ENCODE peak calls at places on chromosomes 16 and 17, in four cellular contexts. Y is K562, P is sigmoid colon, X is stomach. M is an unnamed sample.

GRCh38 chr17:73445466-73445865 is 133.7 kb upstream of the CDC42EP4 start:
- DNase-seq in Y (no peak), P (no peak), X (no peak), M (no peak)

GRCh38 chr16:87384162-87384999 is 805 bp upstream of the FBXO31 start:
- DNase-seq in Y (peak; percentile 45), P (peak; percentile 80), X (peak; percentile 44), M (no peak)

GRCh38 chr17:80845121-80845862 is 146.3 kb upstream of the CHMP6 start:
- DNase-seq in Y (no peak), P (no peak), X (no peak), M (no peak)

GRCh38 chr17:33469911-33470310 is 176.8 kb upstream of the ASIC2 start:
- DNase-seq in Y (no peak), P (no peak), X (no peak), M (no peak)

GRCh38 chr17:49756805-49757496 is 7.0 kb downstream of the FAM117A start:
- DNase-seq in Y (no peak), P (no peak), X (no peak), M (no peak)

GRCh38 chr16:380837-381787 is 666 bp downstream of the PGAP6 start:
- DNase-seq in Y (peak; percentile 57), P (no peak), X (no peak), M (no peak)

GRCh38 chr17:27669136-27669535 is 38.1 kb downstream of the LGALS9 start:
- DNase-seq in Y (no peak), P (no peak), X (no peak), M (no peak)

GRCh38 chr17:4588862-4589625 is 4.7 kb downstream of the SMTNL2 start:
- DNase-seq in Y (no peak), P (no peak), X (no peak), M (no peak)

GRCh38 chr17:76534831-76535732 is 2.4 kb downstream of the CYGB start:
- DNase-seq in Y (no peak), P (no peak), X (no peak), M (no peak)

GRCh38 chr16:69861276-69862030 is 89.7 kb upstream of the CLEC18A start:
- DNase-seq in Y (no peak), P (peak; percentile 82), X (peak; percentile 35), M (no peak)

GRCh38 chr16:25109643-25110042 is 1.9 kb upstream of the LCMT1 start:
- DNase-seq in Y (peak; percentile 27), P (peak; percentile 76), X (no peak), M (no peak)

GRCh38 chr17:71437176-71437575 is 683.6 kb upstream of the SOX9 start:
- DNase-seq in Y (no peak), P (no peak), X (no peak), M (no peak)

GRCh38 chr16:66924527-66925321 is 611 bp downstream of the RRAD start:
- DNase-seq in Y (peak; percentile 84), P (no peak), X (peak; percentile 49), M (no peak)

GRCh38 chr17:35322749-35323148 is 50.7 kb downstream of the SLFN11 start:
- DNase-seq in Y (no peak), P (no peak), X (no peak), M (no peak)

GRCh38 chr16:73057369-73058210 is 9.7 kb upstream of the ZFHX3 start:
- DNase-seq in Y (peak; percentile 22), P (no peak), X (no peak), M (no peak)

GRCh38 chr17:45430738-45431530 is 1.7 kb downstream of the ARHGAP27 start:
- DNase-seq in Y (no peak), P (no peak), X (peak; percentile 84), M (peak; percentile 74)

GRCh38 chr16:79509906-79510305 is 90.6 kb downstream of the MAF start:
- DNase-seq in Y (no peak), P (no peak), X (no peak), M (no peak)

GRCh38 chr17:27565874-27566672 is 64.9 kb upstream of the LGALS9 start:
- DNase-seq in Y (no peak), P (no peak), X (no peak), M (no peak)

GRCh38 chr16:87416826-87417471 is 24.8 kb downstream of the MAP1LC3B start:
- DNase-seq in Y (no peak), P (peak; percentile 69), X (no peak), M (no peak)

GRCh38 chr17:82283208-82283749 is 9.8 kb upstream of the CSNK1D start:
- DNase-seq in Y (no peak), P (no peak), X (no peak), M (no peak)

GRCh38 chr17:72432143-72432604 is 311.4 kb downstream of the SOX9 start:
- DNase-seq in Y (no peak), P (no peak), X (no peak), M (no peak)

GRCh38 chr17:63515426-63515825 is 7.7 kb upstream of the KCNH6 start:
- DNase-seq in Y (no peak), P (no peak), X (no peak), M (no peak)

GRCh38 chr17:16438557-16439302 is 23.4 kb downstream of the TRPV2 start:
- DNase-seq in Y (peak; percentile 98), P (peak; percentile 99), X (peak; percentile 95), M (peak; percentile 93)

GRCh38 chr17:57567278-57567677 is 177.8 kb downstream of the CCDC182 start:
- DNase-seq in Y (no peak), P (no peak), X (no peak), M (no peak)

GRCh38 chr17:4691686-4692085 is 12.3 kb downstream of the PELP1 start:
- DNase-seq in Y (no peak), P (no peak), X (no peak), M (no peak)

GRCh38 chr16:55830658-55831294 is 2.1 kb downstream of the CES1 start:
- DNase-seq in Y (no peak), P (no peak), X (no peak), M (no peak)

GRCh38 chr17:66810951-66811682 is 23.8 kb upstream of the CACNG5 start:
- DNase-seq in Y (no peak), P (peak; percentile 43), X (no peak), M (no peak)

GRCh38 chr16:80948886-80949502 is 57.7 kb downstream of the CMC2 start:
- DNase-seq in Y (peak; percentile 74), P (no peak), X (no peak), M (no peak)

GRCh38 chr16:59179446-59180082 is 445.4 kb upstream of the GOT2 start:
- DNase-seq in Y (no peak), P (no peak), X (no peak), M (no peak)

GRCh38 chr17:17677299-17678040 is 3.8 kb upstream of the RAI1 start:
- DNase-seq in Y (no peak), P (no peak), X (no peak), M (no peak)

GRCh38 chr16:4106516-4106915 is 9.7 kb downstream of the ADCY9 start:
- DNase-seq in Y (no peak), P (no peak), X (no peak), M (no peak)

GRCh38 chr17:81685108-81685507 is 1.3 kb downstream of the HGS start:
- DNase-seq in Y (no peak), P (no peak), X (no peak), M (no peak)

GRCh38 chr16:56517206-56517605 is 2.6 kb downstream of the BBS2 start:
- DNase-seq in Y (no peak), P (no peak), X (no peak), M (no peak)

GRCh38 chr17:83008526-83008925 is 70.9 kb upstream of the METRNL start:
- DNase-seq in Y (no peak), P (no peak), X (no peak), M (no peak)

GRCh38 chr17:27578718-27579085 is 52.3 kb upstream of the LGALS9 start:
- DNase-seq in Y (peak; percentile 60), P (no peak), X (no peak), M (no peak)

GRCh38 chr16:13863075-13863765 is 56.7 kb upstream of the ERCC4 start:
- DNase-seq in Y (no peak), P (no peak), X (no peak), M (no peak)

GRCh38 chr16:85755929-85756768 is 5.3 kb upstream of the C16orf74 start:
- DNase-seq in Y (no peak), P (no peak), X (no peak), M (no peak)

GRCh38 chr17:21345236-21345635 is 30.9 kb upstream of the KCNJ12 start:
- DNase-seq in Y (no peak), P (no peak), X (no peak), M (no peak)

GRCh38 chr16:86388976-86389375 is 121.4 kb upstream of the FOXF1 start:
- DNase-seq in Y (no peak), P (no peak), X (no peak), M (no peak)

GRCh38 chr17:42274812-42275526 is 1.2 kb downstream of the STAT5B start:
- DNase-seq in Y (no peak), P (peak; percentile 28), X (no peak), M (no peak)

DNA sequence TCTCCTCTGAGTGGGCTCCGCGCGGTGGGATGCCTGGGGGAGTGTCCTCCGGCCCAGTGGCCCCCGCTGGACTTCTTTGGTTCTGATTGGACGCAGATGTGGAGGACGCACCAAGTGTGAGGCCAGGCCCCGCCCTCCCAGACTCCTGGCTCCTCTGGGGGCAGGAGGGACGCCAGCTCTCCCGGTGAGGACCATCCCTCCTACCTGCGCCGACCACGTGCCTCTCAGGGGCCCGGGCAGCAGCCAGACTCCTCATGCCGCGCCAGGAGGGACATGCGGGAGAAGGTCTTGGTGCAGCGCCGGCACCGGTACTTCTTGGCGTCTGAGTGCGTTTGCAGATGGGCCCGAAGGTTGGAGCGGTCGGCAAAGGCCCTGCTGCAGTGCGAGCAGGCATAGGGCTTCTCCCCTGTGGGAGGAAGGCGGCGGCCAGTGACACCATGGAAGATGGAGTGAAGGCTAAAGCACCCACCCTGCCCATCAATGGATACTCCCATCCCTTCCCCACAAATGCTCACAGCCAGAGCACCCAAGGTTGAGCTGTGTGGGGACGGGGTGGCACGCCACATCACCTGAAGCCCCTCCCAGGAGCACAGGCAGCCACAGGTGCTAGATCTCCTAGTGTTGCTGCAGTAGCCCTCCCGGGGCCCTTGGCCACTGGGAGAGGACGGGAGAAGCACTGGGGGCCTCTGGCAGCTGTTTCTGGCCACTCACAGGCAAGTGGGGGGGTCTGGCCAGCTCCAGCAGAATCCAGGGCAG is 7.9 kb downstream of the SNAI3 start:
- DNase-seq in Y (no peak), P (no peak), X (no peak), M (no peak)
- H3K4me1 ChIP-seq in Y (no peaks in the 10 kb centered on the region), P (no peaks in the 10 kb centered on the region), X (peaks cover 17% of the 10 kb centered on the region), M (no peaks in the 10 kb centered on the region)

GRCh38 chr16:31371619-31372484 is 16.9 kb downstream of the ITGAX start:
- DNase-seq in Y (no peak), P (no peak), X (no peak), M (no peak)
- TF ChIP-seq POLR2AphosphoS5 in Y (no peak), P (no peak), X (no peak), M (no peak)

GRCh38 chr17:78127240-78127887 is 1.2 kb downstream of the TMC6 start:
- DNase-seq in Y (peak; percentile 76), P (peak; percentile 88), X (peak; percentile 57), M (peak; percentile 68)
- H3K4me1 ChIP-seq in Y (peaks cover 29% of the 10 kb centered on the region), P (peaks cover 43% of the 10 kb centered on the region), X (peaks cover 77% of the 10 kb centered on the region), M (no peaks in the 10 kb centered on the region)

DNA sequence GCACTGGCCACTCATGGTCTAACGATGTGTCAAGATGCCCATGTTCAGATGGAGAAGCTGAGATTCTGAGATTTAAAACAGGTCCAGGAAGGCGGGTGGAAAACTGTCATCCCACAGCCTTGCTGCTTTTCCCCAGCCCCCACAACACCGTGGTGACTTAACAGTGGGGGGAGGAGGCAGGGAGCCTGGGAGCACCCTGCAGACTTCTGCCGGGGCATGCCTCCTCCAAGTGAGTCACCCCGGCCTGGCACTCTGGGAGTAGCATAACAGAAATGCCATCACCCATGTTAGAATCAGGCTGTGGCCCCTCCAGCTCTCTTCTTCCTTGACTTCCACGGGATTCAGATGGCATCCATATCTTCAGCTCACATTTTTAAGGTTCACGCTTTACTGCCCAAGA is 164.8 kb downstream of the CBLN1 start:
- DNase-seq in Y (no peak), P (no peak), X (no peak), M (no peak)
- TF ChIP-seq POLR2AphosphoS5 in Y (no peak), P (no peak), X (no peak), M (no peak)